ENCODE peak calls at places on chromosomes 7 and 10, in nine cellular contexts. M is GM12865, K is brain microvascular endothelial cell, J is heart right ventricle, Q is cardiac muscle cell, R is mucosa of descending colon, W is AG10803, H is AG04449, P is ovary. O is an unnamed sample.

GRCh38 chr10:86899670-86900276 is 57.6 kb downstream of the MMRN2 start:
- DNase-seq in M (peak), K (peak), J (peak), Q (peak), R (peak), W (peak), H (peak), P (peak), O (no peak)

GRCh38 chr7:132571970-132572369 is 4.3 kb downstream of the PLXNA4 start:
- DNase-seq in M (no peak), K (no peak), J (no peak), Q (no peak), R (no peak), W (no peak), H (no peak), P (no peak), O (no peak)

GRCh38 chr7:110317699-110318265 is 773.1 kb upstream of the LRRN3 start:
- DNase-seq in M (no peak), K (peak), J (no peak), Q (peak), R (no peak), W (no peak), H (no peak), P (no peak), O (no peak)

GRCh38 chr10:45418859-45419672 is 45.0 kb downstream of the ALOX5 start:
- DNase-seq in M (peak), K (peak), J (peak), Q (peak), R (peak), W (peak), H (no peak), P (peak), O (no peak)

GRCh38 chr7:133545613-133546012 is 292.7 kb downstream of the EXOC4 start:
- DNase-seq in M (no peak), K (peak), J (no peak), Q (peak), R (no peak), W (peak), H (no peak), P (no peak), O (no peak)

GRCh38 chr7:109836016-109836415 is 1254.9 kb upstream of the LRRN3 start:
- DNase-seq in M (no peak), K (no peak), J (no peak), Q (no peak), R (no peak), W (no peak), H (no peak), P (no peak), O (no peak)

GRCh38 chr7:114082934-114083647 is 164.3 kb upstream of the PPP1R3A start:
- DNase-seq in M (peak), K (no peak), J (peak), Q (peak), R (peak), W (no peak), H (no peak), P (peak), O (no peak)

GRCh38 chr10:126499744-126500143 is 111.5 kb upstream of the ADAM12 start:
- DNase-seq in M (no peak), K (no peak), J (no peak), Q (no peak), R (no peak), W (no peak), H (no peak), P (no peak), O (no peak)

GRCh38 chr10:71094712-71095390 is 117.5 kb upstream of the UNC5B start:
- DNase-seq in M (no peak), K (no peak), J (no peak), Q (no peak), R (no peak), W (no peak), H (no peak), P (no peak), O (no peak)

GRCh38 chr7:50653116-50653854 is 88.1 kb upstream of the DDC start:
- DNase-seq in M (no peak), K (peak), J (no peak), Q (peak), R (no peak), W (peak), H (no peak), P (no peak), O (no peak)

GRCh38 chr7:11548532-11548931 is 283.5 kb downstream of the THSD7A start:
- DNase-seq in M (no peak), K (no peak), J (no peak), Q (no peak), R (no peak), W (no peak), H (no peak), P (no peak), O (no peak)

GRCh38 chr10:120833222-120833928 is 17.8 kb upstream of the WDR11 start:
- DNase-seq in M (no peak), K (peak), J (no peak), Q (no peak), R (peak), W (no peak), H (no peak), P (no peak), O (peak)

GRCh38 chr10:133249975-133250754 is 12.5 kb downstream of the VENTX start:
- DNase-seq in M (no peak), K (no peak), J (no peak), Q (no peak), R (no peak), W (no peak), H (no peak), P (peak), O (no peak)

GRCh38 chr7:128323489-128324362 is 20.0 kb downstream of the RBM28 start:
- DNase-seq in M (no peak), K (no peak), J (peak), Q (peak), R (no peak), W (peak), H (no peak), P (no peak), O (no peak)

GRCh38 chr7:157394246-157395191 is 57.7 kb downstream of the DNAJB6 start:
- DNase-seq in M (no peak), K (peak), J (no peak), Q (no peak), R (no peak), W (no peak), H (no peak), P (no peak), O (no peak)

GRCh38 chr7:1531979-1532455 is 1.5 kb downstream of the MAFK start:
- DNase-seq in M (no peak), K (no peak), J (peak), Q (no peak), R (no peak), W (no peak), H (no peak), P (peak), O (no peak)

GRCh38 chr7:27442446-27442845 is 199.8 kb downstream of the EVX1 start:
- DNase-seq in M (no peak), K (peak), J (no peak), Q (peak), R (no peak), W (peak), H (peak), P (no peak), O (peak)

GRCh38 chr10:111836586-111836985 is 347.0 kb downstream of the GPAM start:
- DNase-seq in M (no peak), K (no peak), J (no peak), Q (no peak), R (no peak), W (peak), H (no peak), P (no peak), O (no peak)

GRCh38 chr7:140235114-140235513 is 58.3 kb upstream of the KDM7A start:
- DNase-seq in M (no peak), K (no peak), J (no peak), Q (no peak), R (no peak), W (no peak), H (no peak), P (no peak), O (no peak)

GRCh38 chr7:41451826-41452225 is 251.1 kb downstream of the INHBA start:
- DNase-seq in M (no peak), K (no peak), J (no peak), Q (no peak), R (no peak), W (peak), H (no peak), P (no peak), O (no peak)

GRCh38 chr7:3067193-3067592 is 23.5 kb upstream of the CARD11 start:
- DNase-seq in M (peak), K (no peak), J (no peak), Q (no peak), R (no peak), W (no peak), H (no peak), P (no peak), O (no peak)

GRCh38 chr7:148397985-148398384 is 192.6 kb upstream of the C7orf33 start:
- DNase-seq in M (no peak), K (no peak), J (no peak), Q (no peak), R (no peak), W (no peak), H (no peak), P (no peak), O (no peak)

GRCh38 chr7:42156541-42156865 is 80.5 kb downstream of the GLI3 start:
- DNase-seq in M (no peak), K (no peak), J (no peak), Q (no peak), R (no peak), W (no peak), H (no peak), P (no peak), O (no peak)

GRCh38 chr7:2633538-2634264 is 1.9 kb downstream of the TTYH3 start:
- DNase-seq in M (no peak), K (peak), J (no peak), Q (peak), R (peak), W (peak), H (no peak), P (peak), O (peak)

GRCh38 chr7:47045169-47045568 is 536.7 kb downstream of the TNS3 start:
- DNase-seq in M (no peak), K (no peak), J (peak), Q (no peak), R (peak), W (no peak), H (no peak), P (no peak), O (no peak)

GRCh38 chr7:87058739-87059524 is 522 bp downstream of the ELAPOR2 start:
- DNase-seq in M (no peak), K (no peak), J (peak), Q (peak), R (peak), W (no peak), H (no peak), P (no peak), O (no peak)

GRCh38 chr7:151810434-151811232 is 66.3 kb downstream of the PRKAG2 start:
- DNase-seq in M (no peak), K (no peak), J (no peak), Q (no peak), R (no peak), W (no peak), H (no peak), P (no peak), O (no peak)

GRCh38 chr10:8269976-8270375 is 215.5 kb downstream of the GATA3 start:
- DNase-seq in M (no peak), K (no peak), J (no peak), Q (no peak), R (no peak), W (no peak), H (no peak), P (no peak), O (no peak)

GRCh38 chr10:33195608-33196376 is 138.7 kb downstream of the NRP1 start:
- DNase-seq in M (no peak), K (no peak), J (no peak), Q (peak), R (no peak), W (no peak), H (no peak), P (no peak), O (no peak)

GRCh38 chr7:51629206-51629605 is 312.6 kb upstream of the COBL start:
- DNase-seq in M (no peak), K (no peak), J (no peak), Q (no peak), R (no peak), W (no peak), H (no peak), P (no peak), O (no peak)

GRCh38 chr7:74149556-74149955 is 24.6 kb upstream of the EIF4H start:
- DNase-seq in M (no peak), K (no peak), J (no peak), Q (no peak), R (no peak), W (peak), H (no peak), P (no peak), O (no peak)

GRCh38 chr10:58651742-58652141 is 139.1 kb downstream of the BICC1 start:
- DNase-seq in M (no peak), K (no peak), J (no peak), Q (no peak), R (no peak), W (no peak), H (no peak), P (no peak), O (no peak)

GRCh38 chr10:61964059-61964709 is 62.7 kb downstream of the ARID5B start:
- DNase-seq in M (peak), K (no peak), J (no peak), Q (no peak), R (no peak), W (no peak), H (no peak), P (no peak), O (no peak)

GRCh38 chr10:124262249-124262865 is 156.4 kb downstream of the OAT start:
- DNase-seq in M (no peak), K (no peak), J (no peak), Q (no peak), R (peak), W (no peak), H (no peak), P (no peak), O (no peak)

DNA sequence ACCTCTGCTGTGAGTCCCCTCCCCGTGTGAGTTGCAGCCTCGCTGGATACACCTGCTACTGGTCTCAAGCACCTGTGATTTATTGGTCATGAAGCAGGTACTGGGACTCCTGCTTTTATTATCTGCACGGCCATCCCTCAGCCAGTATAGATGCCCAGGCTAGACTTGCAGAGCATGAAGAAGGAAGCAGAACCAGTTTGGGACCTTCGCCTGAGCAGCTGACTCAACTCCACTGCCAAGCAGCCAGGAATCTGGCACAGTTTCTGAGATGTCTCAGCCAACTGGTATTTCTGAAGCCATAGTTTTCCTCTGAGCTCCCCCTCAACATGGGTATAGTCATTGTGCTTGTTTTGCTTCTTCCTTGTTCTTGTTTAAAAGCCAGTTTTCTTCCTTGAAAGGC is 28.0 kb upstream of the SLC39A12 start:
- DNase-seq in M (no peak), K (peak), J (no peak), Q (peak), R (peak), W (peak), H (peak), P (no peak), O (peak)
- TF ChIP-seq CTCF in M (no peak), K (no peak), J (no peak), Q (no peak), R (no peak), W (no peak), H (no peak), P (no peak), O (no peak)

GRCh38 chr10:110529596-110530011 is 31.9 kb downstream of the DUSP5 start:
- DNase-seq in M (peak), K (no peak), J (no peak), Q (no peak), R (no peak), W (no peak), H (no peak), P (no peak), O (no peak)

GRCh38 chr10:110527731-110528171 is 30.0 kb downstream of the DUSP5 start:
- DNase-seq in M (no peak), K (no peak), J (no peak), Q (peak), R (no peak), W (peak), H (no peak), P (no peak), O (no peak)

GRCh38 chr10:110531687-110532086 is 34.0 kb downstream of the DUSP5 start:
- DNase-seq in M (no peak), K (no peak), J (no peak), Q (no peak), R (no peak), W (no peak), H (no peak), P (no peak), O (no peak)

GRCh38 chr10:110528224-110528997 is 30.7 kb downstream of the DUSP5 start:
- DNase-seq in M (no peak), K (no peak), J (no peak), Q (peak), R (no peak), W (peak), H (no peak), P (no peak), O (no peak)

DNA sequence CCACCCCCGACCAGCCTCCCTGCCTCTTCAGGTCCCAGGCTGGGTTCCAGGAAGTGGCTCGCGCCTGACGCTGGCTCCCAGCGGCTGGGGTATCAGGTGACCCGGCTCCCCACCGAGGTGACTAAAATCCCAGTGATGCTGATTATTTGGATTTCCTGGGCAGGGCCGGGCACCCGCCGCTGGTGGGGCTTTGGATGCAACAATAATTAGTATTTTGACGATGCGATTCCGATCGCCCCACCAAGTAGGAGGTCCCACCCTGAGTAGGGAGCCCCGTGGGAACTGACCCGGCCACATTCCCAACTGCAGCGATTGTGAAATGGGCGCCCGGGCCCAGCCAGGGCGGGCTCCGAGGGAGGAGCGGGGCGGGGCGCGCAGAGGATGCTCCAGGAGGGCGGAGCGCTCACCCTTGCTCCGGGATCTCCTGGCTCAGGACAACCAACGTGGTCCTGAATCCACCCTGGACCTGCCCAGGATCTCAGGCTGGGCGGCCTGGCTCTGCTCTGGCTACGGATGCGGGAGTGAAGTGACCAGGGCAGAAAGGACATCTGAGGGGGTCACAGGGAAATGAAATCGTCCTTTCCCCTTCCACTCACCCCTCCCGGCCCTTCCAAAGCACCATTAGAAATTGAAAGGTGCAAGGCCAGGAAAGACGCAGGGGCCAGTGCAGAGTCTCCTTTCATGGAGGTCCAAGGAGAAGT is 32.6 kb downstream of the DUSP5 start:
- DNase-seq in M (no peak), K (peak), J (peak), Q (peak), R (no peak), W (peak), H (no peak), P (no peak), O (no peak)
- H3K4me3 ChIP-seq in M (no peak), K (peak), J (peak), Q (peak), R (no peak), W (peak), H (peak), P (no peak), O (peak)

GRCh38 chr10:77085344-77085743 is 552.3 kb downstream of the KCNMA1 start:
- DNase-seq in M (no peak), K (no peak), J (no peak), Q (no peak), R (no peak), W (no peak), H (no peak), P (no peak), O (no peak)

GRCh38 chr10:77081411-77082010 is 556.1 kb downstream of the KCNMA1 start:
- DNase-seq in M (no peak), K (no peak), J (no peak), Q (no peak), R (no peak), W (no peak), H (no peak), P (no peak), O (no peak)

GRCh38 chr10:77080361-77081027 is 557.1 kb downstream of the KCNMA1 start:
- DNase-seq in M (no peak), K (no peak), J (no peak), Q (no peak), R (no peak), W (no peak), H (no peak), P (no peak), O (no peak)

GRCh38 chr10:77084431-77085144 is 553.0 kb downstream of the KCNMA1 start:
- DNase-seq in M (no peak), K (no peak), J (peak), Q (peak), R (no peak), W (peak), H (no peak), P (peak), O (no peak)

GRCh38 chr10:77082601-77083252 is 554.9 kb downstream of the KCNMA1 start:
- DNase-seq in M (no peak), K (no peak), J (no peak), Q (no peak), R (no peak), W (peak), H (no peak), P (no peak), O (no peak)
- TF ChIP-seq CTCF in M (no peak), K (peak), J (no peak), Q (peak), R (no peak), W (peak), H (no peak), P (no peak), O (no peak)

DNA sequence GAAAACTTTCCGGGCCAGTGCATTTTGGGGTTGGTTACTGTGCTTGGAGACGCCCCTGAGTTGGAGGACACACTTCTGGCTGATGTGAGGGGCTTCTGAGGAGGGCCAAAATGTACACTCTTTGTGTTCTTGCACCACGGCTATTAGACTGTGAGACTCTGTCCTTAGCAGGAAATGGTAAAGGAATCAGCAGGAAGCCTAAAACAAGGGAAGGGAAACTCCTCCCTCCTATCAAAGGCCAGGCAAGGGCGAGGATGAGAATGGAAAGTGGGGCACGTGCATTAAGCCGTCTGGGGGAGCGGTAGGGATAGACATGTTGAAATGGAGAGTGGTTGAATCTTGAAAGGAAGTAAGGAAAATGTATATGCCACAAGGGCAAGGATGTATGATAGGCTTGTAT is 1.8 kb upstream of the SRGN start:
- DNase-seq in M (no peak), K (no peak), J (peak), Q (peak), R (no peak), W (peak), H (no peak), P (no peak), O (no peak)
- H3K4me3 ChIP-seq in M (peak), K (no peak), J (no peak), Q (no peak), R (no peak), W (peak), H (no peak), P (no peak), O (no peak)

GRCh38 chr10:119178371-119179119 is at the start of gene PRDX3:
- DNase-seq in M (peak), K (peak), J (peak), Q (peak), R (peak), W (peak), H (no peak), P (peak), O (no peak)
- TF ChIP-seq CTCF in M (no peak), K (peak), J (peak), Q (peak), R (peak), W (peak), H (peak), P (no peak), O (peak)

GRCh38 chr7:141363748-141364147 is 187.5 kb upstream of the AGK start:
- DNase-seq in M (no peak), K (no peak), J (no peak), Q (no peak), R (no peak), W (no peak), H (no peak), P (no peak), O (no peak)

GRCh38 chr7:141361479-141361878 is 189.7 kb upstream of the AGK start:
- DNase-seq in M (no peak), K (no peak), J (no peak), Q (no peak), R (no peak), W (no peak), H (no peak), P (no peak), O (no peak)

GRCh38 chr7:141360414-141360760 is 190.8 kb upstream of the AGK start:
- DNase-seq in M (no peak), K (no peak), J (no peak), Q (no peak), R (no peak), W (no peak), H (no peak), P (no peak), O (no peak)

GRCh38 chr7:141362580-141363435 is 188.4 kb upstream of the AGK start:
- DNase-seq in M (no peak), K (peak), J (peak), Q (peak), R (no peak), W (peak), H (peak), P (no peak), O (peak)

GRCh38 chr7:141361965-141362364 is 189.2 kb upstream of the AGK start:
- DNase-seq in M (no peak), K (no peak), J (no peak), Q (no peak), R (no peak), W (no peak), H (no peak), P (no peak), O (no peak)
- H3K4me3 ChIP-seq in M (no peak), K (no peak), J (no peak), Q (no peak), R (no peak), W (no peak), H (no peak), P (no peak), O (no peak)

O was measured in AG09309.